ENCODE peak calls at places on chromosomes 1 and 21, in ten cellular contexts. C, N, G, E, D, U, Y, I, V and H are unnamed samples.
A peak's percentile ranks its signal among the peaks of the same experiment; 100 is the strongest.

GRCh38 chr1:182340233-182341058 is 51.1 kb downstream of the GLUL start:
- DNase-seq in C (no peak), N (no peak), G (no peak), E (no peak), D (no peak), U (no peak), Y (no peak), I (no peak), V (no peak), H (peak; percentile 14)

GRCh38 chr1:52542085-52542688 is 10.7 kb downstream of the TUT4 start:
- DNase-seq in C (peak; percentile 19), N (no peak), G (no peak), E (no peak), D (no peak), U (no peak), Y (no peak), I (no peak), V (no peak), H (no peak)

GRCh38 chr1:150009604-150010387 is 730 bp downstream of the OTUD7B start:
- DNase-seq in C (peak; percentile 9), N (peak; percentile 17), G (no peak), E (peak; percentile 78), D (peak; percentile 29), U (peak; percentile 81), Y (peak; percentile 37), I (peak; percentile 32), V (no peak), H (peak; percentile 91)

GRCh38 chr1:193185861-193186714 is at the start of gene B3GALT2:
- DNase-seq in C (no peak), N (no peak), G (no peak), E (peak; percentile 71), D (peak; percentile 21), U (no peak), Y (no peak), I (no peak), V (no peak), H (peak; percentile 51)

GRCh38 chr1:203559523-203559922 is 65.6 kb downstream of the OPTC start:
- DNase-seq in C (no peak), N (peak; percentile 24), G (no peak), E (peak; percentile 29), D (no peak), U (peak; percentile 65), Y (no peak), I (no peak), V (no peak), H (peak; percentile 88)

GRCh38 chr21:42413500-42413899 is 9.8 kb downstream of the UBASH3A start:
- DNase-seq in C (no peak), N (no peak), G (no peak), E (no peak), D (no peak), U (no peak), Y (no peak), I (no peak), V (peak; percentile 27), H (no peak)

GRCh38 chr1:67583462-67583950 is 101.5 kb upstream of the GADD45A start:
- DNase-seq in C (no peak), N (no peak), G (no peak), E (no peak), D (no peak), U (no peak), Y (no peak), I (no peak), V (no peak), H (peak; percentile 42)

GRCh38 chr1:36950588-36950987 is 83.7 kb downstream of the GRIK3 start:
- DNase-seq in C (peak; percentile 97), N (no peak), G (no peak), E (no peak), D (no peak), U (no peak), Y (no peak), I (no peak), V (no peak), H (no peak)

GRCh38 chr1:224211262-224211962 is 28.4 kb downstream of the DEGS1 start:
- DNase-seq in C (peak; percentile 52), N (peak; percentile 36), G (no peak), E (no peak), D (no peak), U (no peak), Y (no peak), I (no peak), V (no peak), H (peak; percentile 57)

GRCh38 chr21:40454057-40454456 is 392.9 kb downstream of the DSCAM start:
- DNase-seq in C (no peak), N (no peak), G (no peak), E (no peak), D (no peak), U (no peak), Y (no peak), I (no peak), V (no peak), H (no peak)

DNA sequence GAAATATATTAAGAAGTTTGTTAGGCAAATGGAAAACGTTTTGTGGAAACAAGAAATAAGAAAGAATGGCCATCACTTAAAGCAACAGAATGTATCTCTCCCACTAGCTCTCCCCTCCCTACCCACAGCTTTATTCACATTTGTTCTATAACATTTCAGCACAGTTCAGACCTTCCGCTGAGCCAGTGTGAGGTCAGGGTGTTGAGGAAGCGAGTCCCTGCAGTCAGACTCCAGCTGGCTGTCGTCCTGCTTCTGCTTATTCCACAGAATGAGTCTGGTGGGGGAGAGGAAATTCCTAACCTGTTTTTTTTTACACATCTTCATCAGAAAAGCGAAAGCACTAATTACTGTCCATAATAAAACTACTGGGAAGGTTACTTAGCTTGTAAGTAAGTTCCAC is 39.1 kb downstream of the MRPL39 start:
- DNase-seq in C (no peak), N (no peak), G (no peak), E (peak; percentile 54), D (no peak), U (no peak), Y (no peak), I (no peak), V (no peak), H (peak; percentile 75)
- H3K4me1 ChIP-seq in C (peaks cover 30% of the 10 kb centered on the region), N (peaks cover 3% of the 10 kb centered on the region), G (no peaks in the 10 kb centered on the region), E (no peaks in the 10 kb centered on the region), D (peaks cover 17% of the 10 kb centered on the region), U (no peaks in the 10 kb centered on the region), Y (no peaks in the 10 kb centered on the region), I (no peaks in the 10 kb centered on the region), V (peaks cover 7% of the 10 kb centered on the region), H (peaks cover 30% of the 10 kb centered on the region)

GRCh38 chr1:179742291-179742690 is 800 bp upstream of the FAM163A start:
- DNase-seq in C (no peak), N (no peak), G (no peak), E (no peak), D (no peak), U (no peak), Y (no peak), I (no peak), V (no peak), H (no peak)

GRCh38 chr1:179743679-179744400 is 749 bp downstream of the FAM163A start:
- DNase-seq in C (no peak), N (no peak), G (no peak), E (no peak), D (no peak), U (no peak), Y (no peak), I (no peak), V (no peak), H (no peak)

GRCh38 chr1:179744401-179745130 is 1.5 kb downstream of the FAM163A start:
- DNase-seq in C (no peak), N (no peak), G (no peak), E (no peak), D (no peak), U (no peak), Y (no peak), I (no peak), V (no peak), H (no peak)

GRCh38 chr1:179745131-179745611 is 2.1 kb downstream of the FAM163A start:
- DNase-seq in C (no peak), N (no peak), G (no peak), E (no peak), D (no peak), U (no peak), Y (no peak), I (no peak), V (no peak), H (no peak)

DNA sequence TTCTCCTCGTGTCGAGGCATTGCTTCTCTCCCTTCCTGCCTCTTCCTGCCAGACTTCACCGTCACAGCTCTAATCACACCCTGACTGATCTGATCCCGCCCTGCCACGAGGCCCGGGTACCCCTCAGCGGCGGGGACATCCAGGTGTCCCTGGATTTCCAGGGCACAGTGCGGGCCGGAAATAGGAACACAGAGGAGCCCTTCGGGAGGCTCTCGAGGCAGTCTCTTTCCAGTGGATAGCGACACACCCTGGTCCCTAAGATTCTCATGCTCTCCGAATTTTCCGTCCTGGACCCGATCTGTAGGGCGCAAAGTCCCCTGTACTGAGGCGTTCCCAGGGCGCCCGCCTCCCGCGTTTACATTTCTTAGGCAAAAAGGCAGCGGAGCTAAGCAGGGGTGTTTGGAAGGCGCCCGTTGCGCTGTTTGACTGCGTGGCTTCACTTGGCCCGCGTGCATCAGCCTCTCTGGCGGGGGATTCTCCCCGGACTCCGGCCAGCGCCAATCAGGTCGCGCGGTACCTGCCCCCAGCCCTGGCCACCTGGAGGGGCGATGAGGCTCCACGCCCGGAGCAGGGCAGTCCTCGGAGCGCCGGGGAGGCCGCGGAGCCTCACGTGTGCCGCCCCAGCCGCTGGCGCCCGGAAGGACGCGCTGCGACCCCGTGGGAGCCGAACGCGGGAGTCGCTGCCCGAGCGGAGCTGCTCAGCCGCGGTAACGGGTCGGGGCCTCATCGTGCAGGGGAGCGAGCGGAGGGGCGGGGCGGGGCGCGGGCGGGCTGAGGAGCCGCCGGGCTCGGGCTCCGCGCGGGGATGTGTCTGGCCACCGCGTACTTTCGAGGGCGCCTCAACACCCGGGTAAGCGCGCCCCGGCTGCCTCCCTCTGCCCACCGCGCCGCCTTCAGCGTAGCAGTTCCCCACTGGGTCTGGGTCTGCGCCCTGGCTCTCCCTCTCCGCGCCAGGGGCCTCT is at the start of gene FAM163A:
- DNase-seq in C (no peak), N (no peak), G (no peak), E (no peak), D (no peak), U (no peak), Y (no peak), I (no peak), V (no peak), H (no peak)
- TF ChIP-seq CTCF in C (no peak), N (no peak), G (no peak), E (no peak), D (no peak), U (no peak), Y (no peak), I (no peak), V (no peak), H (no peak)

GRCh38 chr1:235906436-235906835 is 39.7 kb upstream of the LYST start:
- DNase-seq in C (no peak), N (no peak), G (no peak), E (no peak), D (no peak), U (no peak), Y (no peak), I (no peak), V (no peak), H (no peak)
- H3K4me1 ChIP-seq in C (no peaks in the 10 kb centered on the region), N (peaks cover 66% of the 10 kb centered on the region), G (no peaks in the 10 kb centered on the region), E (peaks cover 4% of the 10 kb centered on the region), D (no peaks in the 10 kb centered on the region), U (no peaks in the 10 kb centered on the region), Y (peaks cover 3% of the 10 kb centered on the region), I (peaks cover 3% of the 10 kb centered on the region), V (no peaks in the 10 kb centered on the region), H (peaks cover 41% of the 10 kb centered on the region)

DNA sequence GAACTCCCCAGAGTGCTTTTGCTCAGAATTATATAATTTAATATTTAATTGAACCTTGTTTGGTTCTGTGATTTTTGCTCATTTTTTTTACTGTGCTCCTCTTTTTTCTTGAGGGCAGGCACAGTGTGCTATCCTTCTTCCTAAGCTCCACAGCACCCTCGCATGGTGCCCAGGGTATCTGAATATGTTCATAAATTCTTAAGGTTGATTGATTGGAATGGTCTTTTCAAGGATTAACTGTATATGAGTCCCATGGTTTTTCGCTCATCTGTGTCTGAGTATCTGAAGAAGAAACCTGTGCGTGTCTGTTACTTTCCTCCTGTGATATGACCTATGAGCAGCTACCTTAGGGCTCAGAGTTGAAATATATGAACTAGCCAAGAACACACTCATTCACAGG is 393.7 kb downstream of the HLX start:
- DNase-seq in C (no peak), N (no peak), G (no peak), E (no peak), D (no peak), U (no peak), Y (no peak), I (no peak), V (no peak), H (no peak)
- TF ChIP-seq CTCF in C (no peak), N (no peak), G (no peak), E (no peak), D (no peak), U (no peak), Y (no peak), I (no peak), V (no peak), H (no peak)